ENCODE peak calls at places on chromosomes 6 and 20, in nine cellular contexts. D is tibial nerve, V is testis, M is esophagus squamous epithelium, J is stomach, K is A549, P is endothelial cell of umbilical vein, F is transverse colon, X is IMR-90. O is an unnamed sample.

GRCh38 chr6:143064996-143065683 is 4.5 kb downstream of the AIG1 start:
- DNase-seq in P (no peak), J (no peak), K (no peak), V (no peak), F (no peak), M (no peak), D (no peak), X (no peak), O (no peak)

GRCh38 chr20:373171-373890 is 7.2 kb upstream of the TRIB3 start:
- DNase-seq in M (no peak), V (peak), K (peak), D (no peak), F (no peak), P (peak), J (no peak), X (peak), O (no peak)

GRCh38 chr6:2111162-2111677 is 134.2 kb downstream of the GMDS start:
- DNase-seq in M (no peak), K (no peak), P (peak), X (peak), D (no peak), F (no peak), J (no peak), V (no peak), O (no peak)

GRCh38 chr6:116458264-116458663 is 2.9 kb upstream of the CALHM6 start:
- DNase-seq in D (no peak), X (no peak), V (no peak), M (no peak), J (no peak), P (no peak), F (no peak), K (no peak), O (no peak)

GRCh38 chr6:5059036-5059896 is 25.9 kb upstream of the PPP1R3G start:
- DNase-seq in F (peak), D (no peak), V (no peak), J (no peak), P (no peak), K (no peak), X (no peak), M (no peak), O (no peak)

GRCh38 chr6:37314803-37315515 is 38.8 kb upstream of the RNF8 start:
- DNase-seq in F (peak), M (no peak), K (peak), V (peak), D (no peak), X (peak), J (peak), P (peak), O (peak)

GRCh38 chr6:163651910-163652309 is 237.4 kb downstream of the QKI start:
- DNase-seq in P (no peak), M (no peak), X (peak), J (no peak), F (no peak), K (no peak), D (no peak), V (no peak), O (no peak)

GRCh38 chr20:35558416-35558815 is 16.5 kb downstream of the ERGIC3 start:
- DNase-seq in F (no peak), K (no peak), D (no peak), J (no peak), V (no peak), M (no peak), P (no peak), X (no peak), O (no peak)

GRCh38 chr6:107729098-107729497 is 95.0 kb downstream of the SCML4 start:
- DNase-seq in D (no peak), F (no peak), X (no peak), M (no peak), K (no peak), P (no peak), V (no peak), J (no peak), O (no peak)

GRCh38 chr6:82984720-82985119 is 80.9 kb downstream of the UBE3D start:
- DNase-seq in X (no peak), K (no peak), M (no peak), V (no peak), D (no peak), P (no peak), J (no peak), F (no peak), O (no peak)

GRCh38 chr20:41276317-41276751 is 41.2 kb downstream of the ZHX3 start:
- DNase-seq in P (no peak), K (no peak), J (no peak), V (peak), X (no peak), D (no peak), M (no peak), F (no peak), O (no peak)

GRCh38 chr6:117890172-117890571 is 16.9 kb upstream of the SLC35F1 start:
- DNase-seq in M (no peak), F (no peak), V (no peak), D (no peak), X (no peak), P (no peak), K (no peak), J (no peak), O (no peak)

GRCh38 chr6:169323221-169323620 is 69.6 kb upstream of the THBS2 start:
- DNase-seq in K (no peak), F (no peak), D (no peak), V (no peak), P (no peak), J (no peak), M (no peak), X (no peak), O (no peak)
- TF ChIP-seq CTCF in K (no peak), F (no peak), D (no peak), V (no peak), P (no peak), J (no peak), M (no peak), X (no peak), O (no peak)

DNA sequence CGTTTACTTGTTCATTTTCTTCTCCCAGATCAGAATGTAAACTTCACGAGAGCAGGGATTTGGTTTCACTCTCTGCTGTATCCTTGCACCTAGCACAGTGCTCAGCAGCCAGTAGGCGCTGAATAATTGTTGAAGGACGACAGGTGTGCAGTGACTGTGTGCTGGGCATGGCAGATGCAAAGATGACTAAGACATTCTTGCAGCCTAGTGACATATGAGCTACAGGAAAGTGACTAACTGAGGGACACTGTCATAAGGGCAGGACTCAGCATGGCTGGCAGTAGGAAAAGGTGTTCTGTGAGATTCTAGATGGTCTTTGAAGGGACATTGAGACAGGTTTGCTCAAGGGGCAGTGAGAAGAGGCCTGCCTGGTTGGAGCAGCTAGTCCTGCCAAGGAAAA is 4.0 kb upstream of the B4GALT5 start:
- DNase-seq in V (no peak), X (peak), P (peak), D (no peak), K (peak), M (no peak), J (no peak), F (no peak), O (no peak)
- TF ChIP-seq POLR2A in V (no peak), X (no peak), P (no peak), D (no peak), K (no peak), M (no peak), J (no peak), F (no peak), O (no peak)

GRCh38 chr20:62603021-62603906 is 39.0 kb upstream of the SLCO4A1 start:
- DNase-seq in X (peak), F (peak), V (peak), K (no peak), P (peak), J (peak), D (no peak), M (no peak), O (peak)
- H3K27ac ChIP-seq in X (no peak), F (peak), V (no peak), K (no peak), P (peak), J (peak), D (peak), M (peak), O (peak)

DNA sequence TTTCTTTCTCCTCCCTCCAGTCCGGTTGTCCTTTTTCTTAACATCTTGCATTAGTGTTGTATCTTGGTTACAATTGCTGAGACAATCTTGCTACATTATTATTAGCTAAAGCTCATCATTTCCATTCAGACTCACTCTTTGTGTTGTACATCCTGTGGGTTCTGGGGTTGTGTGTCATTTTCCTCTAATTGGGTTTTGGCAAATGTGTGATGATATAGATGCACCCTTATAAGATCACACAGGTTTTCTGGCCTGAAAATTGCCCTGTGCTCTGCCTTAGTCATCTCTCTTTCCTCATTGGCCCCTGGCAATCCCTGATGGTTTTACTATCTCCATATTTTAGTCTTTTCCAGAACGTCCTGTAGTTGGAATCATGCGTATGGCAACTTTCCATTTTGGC is 60.1 kb downstream of the PPP1R14C start:
- DNase-seq in P (no peak), J (no peak), V (no peak), K (no peak), X (no peak), D (no peak), F (no peak), M (no peak), O (no peak)
- TF ChIP-seq CTCF in P (no peak), J (no peak), V (no peak), K (no peak), X (no peak), D (no peak), F (no peak), M (no peak), O (no peak)

DNA sequence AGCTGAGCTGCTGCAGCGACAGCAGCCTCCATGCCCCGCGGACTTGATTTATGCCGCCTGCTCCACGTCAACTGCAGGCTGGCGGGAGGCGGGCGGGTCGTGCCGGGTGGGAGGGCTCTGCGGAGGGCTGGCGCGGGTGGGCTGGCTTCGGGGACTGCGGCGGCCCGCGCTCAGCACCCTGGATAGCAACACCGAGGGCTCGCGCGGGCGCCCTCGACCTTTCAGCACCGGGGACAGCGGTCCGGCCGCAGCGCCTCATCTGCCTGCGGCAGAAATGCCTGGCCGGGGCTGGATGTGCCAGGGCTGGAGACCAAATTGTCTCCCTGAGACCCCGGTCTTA is 792 bp downstream of the SNAP25 start:
- DNase-seq in V (peak), X (peak), D (peak), J (peak), F (peak), P (peak), M (no peak), K (peak), O (peak)
- TF ChIP-seq POLR2A in V (no peak), X (no peak), D (no peak), J (no peak), F (no peak), P (no peak), M (no peak), K (peak), O (no peak)

GRCh38 chr6:63882208-63882607 is 246.6 kb downstream of the PHF3 start:
- DNase-seq in X (no peak), P (no peak), K (peak), D (no peak), F (no peak), J (no peak), M (no peak), V (no peak), O (no peak)

GRCh38 chr6:63881791-63882190 is 246.2 kb downstream of the PHF3 start:
- DNase-seq in X (no peak), P (no peak), J (no peak), M (no peak), D (no peak), V (no peak), K (no peak), F (no peak), O (no peak)

GRCh38 chr6:63887011-63887751 is 251.6 kb downstream of the PHF3 start:
- DNase-seq in J (no peak), V (no peak), D (no peak), F (no peak), P (no peak), K (no peak), X (no peak), M (no peak), O (no peak)

GRCh38 chr6:63888416-63888815 is 252.8 kb downstream of the PHF3 start:
- DNase-seq in M (no peak), P (no peak), J (no peak), V (no peak), F (no peak), D (no peak), K (no peak), X (no peak), O (no peak)

DNA sequence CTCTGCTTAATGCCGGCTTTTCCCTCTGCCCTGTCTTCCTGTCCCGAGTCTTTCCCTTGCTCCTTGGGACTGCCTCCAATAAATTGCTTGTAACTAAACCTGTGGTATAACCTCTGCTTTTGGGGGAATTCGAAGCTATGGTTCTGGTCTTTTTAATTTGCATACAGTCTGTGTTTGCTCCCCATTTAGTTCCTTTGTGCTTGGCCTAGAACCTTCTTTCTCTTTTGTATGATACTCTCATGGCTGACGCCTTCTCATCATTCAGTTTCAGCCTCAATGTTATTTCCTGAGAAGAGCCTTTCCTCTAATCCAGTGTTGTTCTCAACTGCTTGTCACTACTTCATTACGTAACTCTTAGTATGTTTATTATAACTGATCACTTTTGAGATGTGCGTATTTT is 248.0 kb downstream of the PHF3 start:
- DNase-seq in K (no peak), V (no peak), J (no peak), F (no peak), D (no peak), P (no peak), X (no peak), M (no peak), O (no peak)
- H3K27ac ChIP-seq in K (no peak), V (no peak), J (no peak), F (no peak), D (no peak), P (no peak), X (no peak), M (no peak), O (no peak)

DNA sequence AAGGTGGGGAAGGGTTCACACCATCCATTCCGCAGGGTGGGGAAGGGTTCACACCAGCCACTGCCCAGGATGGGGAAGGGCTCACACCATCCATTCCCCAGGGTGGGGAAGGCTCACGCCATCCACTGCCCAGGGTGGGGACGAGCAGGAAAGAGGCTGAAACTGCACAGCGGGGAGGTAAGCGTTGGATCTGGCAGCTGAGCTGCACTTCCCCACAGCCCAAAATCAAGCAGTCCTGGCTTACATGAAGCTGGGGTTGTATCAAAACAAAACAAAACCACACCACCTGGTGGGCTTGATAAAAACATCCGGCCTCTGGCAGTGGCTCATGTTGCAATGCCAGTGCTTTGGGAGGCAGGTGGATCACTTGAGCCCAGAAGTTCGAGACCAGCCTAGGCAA is 268.5 kb downstream of the TAF4 start:
- DNase-seq in K (no peak), F (no peak), P (no peak), D (no peak), X (no peak), V (no peak), J (no peak), M (no peak), O (no peak)
- TF ChIP-seq CTCF in K (no peak), F (no peak), P (no peak), D (no peak), X (no peak), V (no peak), J (no peak), M (no peak), O (no peak)

GRCh38 chr20:38165089-38165965 is at the start of gene TGM2:
- DNase-seq in V (peak), J (peak), K (peak), F (peak), M (peak), D (no peak), X (peak), P (peak), O (peak)
- TF ChIP-seq POLR2A in V (no peak), J (no peak), K (peak), F (no peak), M (no peak), D (no peak), X (no peak), P (peak), O (peak)

GRCh38 chr20:53923745-53924369 is 146.5 kb downstream of the BCAS1 start:
- DNase-seq in P (no peak), M (no peak), F (peak), X (no peak), V (no peak), K (no peak), D (no peak), J (no peak), O (no peak)

GRCh38 chr20:53920647-53921245 is 149.6 kb downstream of the BCAS1 start:
- DNase-seq in M (no peak), J (no peak), X (no peak), K (no peak), D (no peak), F (no peak), V (no peak), P (no peak), O (no peak)

GRCh38 chr20:53921443-53921973 is 148.9 kb downstream of the BCAS1 start:
- DNase-seq in P (no peak), X (no peak), V (no peak), J (no peak), M (no peak), F (peak), D (no peak), K (no peak), O (no peak)

GRCh38 chr20:53925651-53926401 is 144.6 kb downstream of the BCAS1 start:
- DNase-seq in K (no peak), J (no peak), P (no peak), D (no peak), V (no peak), F (peak), M (no peak), X (no peak), O (no peak)

DNA sequence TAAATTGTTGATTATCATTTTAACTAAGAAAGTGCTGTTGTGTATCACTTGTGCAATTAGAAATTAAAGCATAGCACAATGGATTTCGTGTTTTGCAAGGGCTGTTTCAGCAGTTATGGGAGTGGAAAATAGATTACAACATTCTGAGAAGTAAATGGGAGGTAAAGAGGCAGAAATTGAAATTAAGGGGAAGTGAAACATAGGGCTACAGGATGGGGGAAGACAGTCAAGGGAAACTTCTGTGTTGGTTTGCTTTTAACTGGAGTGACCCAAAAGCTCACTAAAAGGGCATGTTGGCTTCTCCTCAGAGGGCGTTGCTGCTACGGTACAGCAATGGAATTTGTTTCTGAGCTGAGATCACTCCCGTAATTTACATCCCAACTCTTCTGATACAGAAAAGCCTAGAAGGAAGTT is 147.5 kb downstream of the BCAS1 start:
- DNase-seq in M (no peak), X (no peak), D (no peak), K (no peak), P (no peak), J (no peak), V (no peak), F (peak), O (no peak)
- H3K27ac ChIP-seq in M (no peak), X (no peak), D (peak), K (peak), P (no peak), J (peak), V (no peak), F (peak), O (peak)